ENCODE peak calls at places on chromosomes 16 and 17, in nine cellular contexts. N, M, K, P, F, H, Z, R and D are unnamed samples.

GRCh38 chr16:17470871-17471744 is at the start of gene XYLT1:
- DNase-seq in N (peak), M (peak), K (peak), P (no peak), F (peak), H (peak), Z (peak), R (peak), D (peak)

GRCh38 chr16:84959045-84959576 is 52.2 kb downstream of the ZDHHC7 start:
- DNase-seq in N (peak), M (no peak), K (no peak), P (peak), F (no peak), H (no peak), Z (no peak), R (no peak), D (no peak)

GRCh38 chr16:85003076-85003475 is 8.3 kb downstream of the ZDHHC7 start:
- DNase-seq in N (no peak), M (no peak), K (no peak), P (no peak), F (no peak), H (no peak), Z (no peak), R (no peak), D (no peak)

GRCh38 chr16:15502041-15502725 is 67.8 kb downstream of the BMERB1 start:
- DNase-seq in N (peak), M (no peak), K (no peak), P (peak), F (no peak), H (no peak), Z (no peak), R (no peak), D (no peak)

GRCh38 chr17:40019140-40019991 is 4.1 kb downstream of the CSF3 start:
- DNase-seq in N (no peak), M (no peak), K (peak), P (no peak), F (no peak), H (no peak), Z (no peak), R (no peak), D (peak)

GRCh38 chr16:55559233-55559632 is 7.3 kb upstream of the CAPNS2 start:
- DNase-seq in N (no peak), M (no peak), K (no peak), P (no peak), F (no peak), H (no peak), Z (no peak), R (no peak), D (no peak)

GRCh38 chr17:55737976-55738501 is 12.8 kb upstream of the PCTP start:
- DNase-seq in N (no peak), M (no peak), K (no peak), P (no peak), F (no peak), H (no peak), Z (no peak), R (no peak), D (no peak)

GRCh38 chr16:77344306-77344705 is 90.5 kb downstream of the ADAMTS18 start:
- DNase-seq in N (peak), M (no peak), K (no peak), P (no peak), F (no peak), H (no peak), Z (no peak), R (no peak), D (no peak)

GRCh38 chr16:56102159-56102798 is 89.0 kb upstream of the GNAO1 start:
- DNase-seq in N (no peak), M (peak), K (peak), P (no peak), F (peak), H (peak), Z (peak), R (no peak), D (peak)

GRCh38 chr17:6749519-6749918 is 6.3 kb upstream of the XAF1 start:
- DNase-seq in N (no peak), M (no peak), K (no peak), P (no peak), F (no peak), H (no peak), Z (no peak), R (no peak), D (no peak)

GRCh38 chr17:42072323-42073187 is 22.2 kb upstream of the C17orf113 start:
- DNase-seq in N (no peak), M (no peak), K (peak), P (no peak), F (peak), H (no peak), Z (no peak), R (peak), D (no peak)

GRCh38 chr17:39193346-39193745 is 4.1 kb downstream of the CACNB1 start:
- DNase-seq in N (no peak), M (no peak), K (no peak), P (no peak), F (no peak), H (no peak), Z (no peak), R (no peak), D (no peak)

GRCh38 chr16:85519540-85520231 is 93.4 kb upstream of the GSE1 start:
- DNase-seq in N (no peak), M (no peak), K (no peak), P (no peak), F (no peak), H (no peak), Z (no peak), R (no peak), D (no peak)

GRCh38 chr16:84982434-84982833 is 28.9 kb downstream of the ZDHHC7 start:
- DNase-seq in N (no peak), M (no peak), K (peak), P (no peak), F (no peak), H (no peak), Z (no peak), R (peak), D (no peak)

GRCh38 chr16:82344157-82344556 is 174.1 kb upstream of the MPHOSPH6 start:
- DNase-seq in N (peak), M (no peak), K (peak), P (no peak), F (peak), H (no peak), Z (no peak), R (no peak), D (no peak)

GRCh38 chr17:37701424-37702020 is 43.3 kb downstream of the HNF1B start:
- DNase-seq in N (peak), M (no peak), K (peak), P (peak), F (peak), H (peak), Z (no peak), R (peak), D (no peak)

GRCh38 chr16:3157229-3158013 is 22.6 kb downstream of the ZNF213 start:
- DNase-seq in N (peak), M (peak), K (peak), P (peak), F (peak), H (peak), Z (peak), R (peak), D (peak)

DNA sequence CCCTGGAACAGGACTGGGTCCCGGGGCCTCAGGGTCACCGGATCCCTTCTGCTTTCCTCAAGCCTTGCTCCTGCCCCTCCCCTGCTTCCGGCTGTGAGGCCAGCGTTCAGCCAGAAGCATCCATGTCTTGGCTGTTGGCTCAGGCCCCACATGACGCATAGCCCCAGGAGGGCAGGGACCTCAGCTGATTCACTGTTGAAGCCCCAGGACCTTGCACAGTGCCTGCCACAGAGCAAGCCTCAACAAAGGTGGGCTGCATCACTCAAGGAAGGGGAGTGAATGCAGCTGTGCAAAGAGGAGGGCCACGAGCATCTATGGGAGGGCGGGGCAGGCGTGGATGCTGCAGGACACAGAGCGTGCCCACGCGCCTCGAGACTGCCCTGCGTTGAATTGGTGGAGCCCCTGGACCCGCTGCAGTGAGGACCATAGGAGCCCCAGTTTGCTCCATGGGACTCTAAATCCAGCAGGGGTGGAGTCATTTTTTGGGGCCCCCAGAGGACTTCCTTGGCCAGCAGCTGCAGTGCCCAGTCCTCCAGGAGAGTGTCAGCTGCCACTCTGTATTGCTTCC is 28.2 kb upstream of the ITGA3 start:
- DNase-seq in N (peak), M (peak), K (peak), P (peak), F (no peak), H (peak), Z (peak), R (peak), D (peak)
- TF ChIP-seq CTCF in N (no peak), M (no peak), K (no peak), P (no peak), F (no peak), H (no peak), Z (no peak), R (no peak), D (no peak)

DNA sequence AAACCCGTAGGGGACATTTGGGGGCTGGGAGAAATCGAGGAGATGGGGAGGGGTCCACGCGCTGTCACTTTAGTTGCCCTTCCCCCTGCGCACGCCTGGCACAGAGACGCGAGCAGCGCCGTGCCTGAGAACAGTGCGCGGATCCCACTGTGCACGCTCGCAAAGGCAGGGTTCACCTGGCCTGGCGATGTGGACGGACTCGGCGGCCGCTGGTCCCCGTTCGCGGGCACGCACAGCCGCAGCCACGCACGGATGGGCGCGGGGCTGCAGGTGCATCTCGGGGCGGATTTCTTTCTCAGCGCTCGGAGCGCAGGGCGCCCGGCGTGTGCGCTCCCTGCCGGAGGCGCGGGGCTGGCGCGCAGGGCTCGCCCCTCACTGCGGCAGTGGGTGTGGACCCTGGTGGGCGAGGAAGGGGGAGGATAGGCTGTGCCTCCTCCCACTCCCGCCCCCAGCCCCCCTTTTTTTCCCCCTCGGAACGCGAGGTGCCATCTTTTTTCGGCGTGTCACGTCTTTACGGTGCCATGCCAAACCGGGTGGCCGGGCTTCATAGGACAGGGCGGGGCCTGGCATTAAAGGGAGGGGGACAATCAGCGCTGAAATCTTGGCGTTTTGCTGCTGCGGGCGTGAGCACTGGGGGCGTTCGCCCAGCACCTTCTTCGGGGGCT is 1.1 kb downstream of the MAPT start:
- DNase-seq in N (peak), M (no peak), K (peak), P (peak), F (peak), H (no peak), Z (peak), R (no peak), D (no peak)
- H3K27ac ChIP-seq in N (no peak), M (no peak), K (no peak), P (peak), F (no peak), H (no peak), Z (peak), R (no peak), D (no peak)

DNA sequence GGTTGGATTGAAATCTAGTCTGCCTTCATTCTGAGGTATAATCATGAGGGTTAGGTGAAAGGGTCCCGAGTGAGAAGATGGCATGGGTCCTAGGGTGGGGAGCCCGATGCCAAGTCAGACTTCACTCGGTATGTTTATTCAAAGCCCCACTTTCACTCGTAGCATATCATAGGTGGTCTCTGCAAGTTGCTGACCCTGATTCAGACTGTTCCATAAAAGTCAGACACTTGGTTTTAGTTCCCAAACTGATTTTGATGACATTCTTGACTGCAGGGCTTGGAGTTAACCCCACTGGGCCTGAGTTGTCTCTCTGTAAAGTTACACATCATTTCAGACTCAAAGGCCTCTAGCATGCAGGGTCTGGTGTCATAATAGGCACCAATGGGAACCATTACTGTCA is 17.8 kb downstream of the HAPSTR1 start:
- DNase-seq in N (no peak), M (no peak), K (no peak), P (no peak), F (no peak), H (no peak), Z (no peak), R (no peak), D (no peak)
- H3K4me3 ChIP-seq in N (no peak), M (no peak), K (no peak), P (no peak), F (no peak), H (no peak), Z (peak), R (no peak), D (no peak)

DNA sequence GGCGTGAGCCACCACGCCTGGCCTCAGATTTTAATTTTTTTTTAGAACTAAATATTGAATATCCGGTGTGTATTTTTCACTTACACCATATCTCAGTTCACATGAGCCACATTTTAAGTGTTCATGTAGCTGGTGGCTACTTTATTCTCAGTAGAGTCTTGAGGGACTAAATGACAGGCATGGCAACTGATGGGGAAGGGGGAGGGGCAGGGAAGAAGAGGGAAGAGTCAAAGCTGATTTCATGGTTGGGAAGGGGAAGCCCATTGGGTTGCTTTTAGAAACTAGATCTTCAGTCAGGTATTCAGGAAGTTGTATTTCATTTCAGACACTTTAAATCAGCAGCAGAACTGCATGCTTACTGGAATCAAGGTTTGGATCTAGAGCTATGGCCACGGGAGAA is 2.8 kb upstream of the WIPI1 start:
- DNase-seq in N (no peak), M (no peak), K (no peak), P (no peak), F (no peak), H (no peak), Z (no peak), R (no peak), D (no peak)
- TF ChIP-seq CTCF in N (no peak), M (no peak), K (no peak), P (no peak), F (no peak), H (no peak), Z (no peak), R (no peak), D (no peak)

GRCh38 chr16:1911467-1912214 is 6.6 kb downstream of the HS3ST6 start:
- DNase-seq in N (no peak), M (no peak), K (no peak), P (no peak), F (peak), H (no peak), Z (no peak), R (no peak), D (no peak)
- H3K27ac ChIP-seq in N (no peak), M (no peak), K (no peak), P (no peak), F (no peak), H (no peak), Z (no peak), R (no peak), D (no peak)

GRCh38 chr17:68820825-68821481 is 134.2 kb downstream of the ABCA8 start:
- DNase-seq in N (no peak), M (no peak), K (no peak), P (no peak), F (no peak), H (no peak), Z (no peak), R (no peak), D (no peak)
- H3K4me3 ChIP-seq in N (no peak), M (no peak), K (no peak), P (no peak), F (no peak), H (no peak), Z (no peak), R (no peak), D (no peak)

DNA sequence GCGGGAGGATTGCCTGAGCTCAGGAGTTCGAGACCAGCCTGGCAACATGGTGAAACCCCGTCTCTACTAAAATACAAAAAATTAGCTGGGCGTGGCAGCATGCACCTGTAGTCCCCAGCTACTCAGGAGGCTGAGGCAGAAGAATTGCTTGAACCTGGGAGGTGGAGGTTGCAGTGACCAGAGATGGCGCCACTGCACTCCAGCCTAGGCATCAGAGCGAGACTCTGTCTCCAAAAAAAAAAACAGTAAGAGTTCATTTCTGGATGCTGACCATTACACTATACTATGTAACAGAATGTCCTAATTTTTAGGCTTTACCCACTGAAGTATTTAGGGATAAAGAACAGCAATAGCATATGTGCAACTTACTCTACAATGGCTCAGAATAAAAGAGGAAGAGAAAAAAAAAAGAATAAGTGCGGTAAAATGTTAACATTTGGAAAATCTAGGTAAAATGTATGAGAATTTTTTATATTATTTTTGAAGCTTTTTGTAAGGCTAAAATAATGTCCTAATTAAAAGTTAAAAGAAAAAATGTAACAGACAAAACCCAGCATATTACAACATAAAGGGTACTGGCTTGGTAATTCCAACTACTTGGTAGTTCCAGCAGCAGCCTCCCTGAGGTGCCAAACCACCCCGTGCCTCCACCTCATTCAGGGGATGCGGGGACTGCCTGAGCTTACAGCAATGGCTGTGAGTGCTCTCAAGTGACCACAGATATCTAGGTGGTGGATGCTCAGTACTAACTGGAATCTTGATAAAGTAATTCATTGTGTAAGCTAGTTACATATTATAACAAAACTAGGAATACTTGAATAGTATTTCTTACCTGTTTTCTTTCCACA is 10.9 kb downstream of the COPS3 start:
- DNase-seq in N (peak), M (no peak), K (peak), P (peak), F (peak), H (no peak), Z (no peak), R (no peak), D (no peak)
- TF ChIP-seq CTCF in N (peak), M (no peak), K (peak), P (peak), F (peak), H (no peak), Z (no peak), R (peak), D (no peak)